ENCODE peak calls at places on chromosomes 3 and 15, in ten cellular contexts. I is HFF-Myc, J is fibroblast of lung, P is ovary, C is kidney epithelial cell, Y is GM06990, A is psoas muscle, O is BJ, S is fibroblast of mammary gland, M is AG04450. W is an unnamed sample.

GRCh38 chr3:130692455-130692854 is 54.2 kb downstream of the PIK3R4 start:
- DNase-seq in I (no peak), J (no peak), P (no peak), C (no peak), Y (no peak), A (no peak), O (no peak), S (no peak), M (no peak), W (no peak)

GRCh38 chr3:31793821-31794220 is 187.2 kb downstream of the OSBPL10 start:
- DNase-seq in I (no peak), J (no peak), P (no peak), C (no peak), Y (no peak), A (no peak), O (no peak), S (no peak), M (no peak), W (no peak)

GRCh38 chr3:142210144-142210543 is 15.2 kb downstream of the GK5 start:
- DNase-seq in I (no peak), J (no peak), P (no peak), C (no peak), Y (no peak), A (no peak), O (no peak), S (no peak), M (no peak), W (no peak)

GRCh38 chr3:151230644-151231043 is 27.6 kb upstream of the GPR171 start:
- DNase-seq in I (no peak), J (no peak), P (no peak), C (no peak), Y (peak; percentile 13), A (no peak), O (no peak), S (no peak), M (no peak), W (no peak)

GRCh38 chr3:108119398-108120109 is 28.7 kb upstream of the CD47 start:
- DNase-seq in I (no peak), J (no peak), P (no peak), C (no peak), Y (no peak), A (no peak), O (no peak), S (no peak), M (no peak), W (no peak)

GRCh38 chr3:172464306-172464705 is 16.1 kb upstream of the GHSR start:
- DNase-seq in I (no peak), J (no peak), P (no peak), C (no peak), Y (no peak), A (no peak), O (no peak), S (no peak), M (no peak), W (no peak)

GRCh38 chr3:30738605-30739004 is 132.2 kb downstream of the TGFBR2 start:
- DNase-seq in I (no peak), J (no peak), P (no peak), C (no peak), Y (no peak), A (no peak), O (no peak), S (no peak), M (no peak), W (no peak)

GRCh38 chr3:170154569-170155143 is 26.9 kb downstream of the PHC3 start:
- DNase-seq in I (no peak), J (no peak), P (no peak), C (no peak), Y (peak; percentile 48), A (no peak), O (no peak), S (no peak), M (no peak), W (no peak)

GRCh38 chr3:112497897-112498548 is 1.2 kb downstream of the BTLA start:
- DNase-seq in I (no peak), J (no peak), P (no peak), C (no peak), Y (no peak), A (no peak), O (no peak), S (no peak), M (no peak), W (no peak)

GRCh38 chr3:69008980-69009379 is 4.5 kb downstream of the EOGT start:
- DNase-seq in I (no peak), J (no peak), P (no peak), C (no peak), Y (no peak), A (no peak), O (no peak), S (no peak), M (no peak), W (no peak)
- H3K4me3 ChIP-seq in I (no peak overlapping the region), J (no peak overlapping the region), P (no peak overlapping the region), C (no peak overlapping the region), Y (no peak overlapping the region), A (no peak overlapping the region), O (no peak overlapping the region), S (no peak overlapping the region), M (no peak overlapping the region), W (no peak overlapping the region)

GRCh38 chr15:59020321-59020720 is 32.9 kb downstream of the RNF111 start:
- DNase-seq in I (no peak), J (no peak), P (no peak), C (no peak), Y (no peak), A (no peak), O (no peak), S (peak; percentile 10), M (no peak), W (no peak)

GRCh38 chr15:59028387-59028955 is 41.0 kb downstream of the RNF111 start:
- DNase-seq in I (no peak), J (no peak), P (no peak), C (no peak), Y (no peak), A (no peak), O (no peak), S (no peak), M (no peak), W (no peak)

GRCh38 chr15:59022188-59022587 is 34.7 kb downstream of the RNF111 start:
- DNase-seq in I (no peak), J (no peak), P (no peak), C (no peak), Y (no peak), A (no peak), O (no peak), S (no peak), M (no peak), W (no peak)

GRCh38 chr15:59029554-59029953 is 42.1 kb downstream of the RNF111 start:
- DNase-seq in I (no peak), J (no peak), P (no peak), C (no peak), Y (no peak), A (no peak), O (no peak), S (no peak), M (no peak), W (no peak)

GRCh38 chr15:59026207-59026606 is 38.7 kb downstream of the RNF111 start:
- DNase-seq in I (no peak), J (no peak), P (no peak), C (no peak), Y (no peak), A (no peak), O (no peak), S (no peak), M (no peak), W (no peak)
- TF ChIP-seq CTCF in I (no peak), J (no peak), P (no peak), C (no peak), Y (no peak), A (no peak), O (no peak), S (no peak), M (no peak), W (no peak)

DNA sequence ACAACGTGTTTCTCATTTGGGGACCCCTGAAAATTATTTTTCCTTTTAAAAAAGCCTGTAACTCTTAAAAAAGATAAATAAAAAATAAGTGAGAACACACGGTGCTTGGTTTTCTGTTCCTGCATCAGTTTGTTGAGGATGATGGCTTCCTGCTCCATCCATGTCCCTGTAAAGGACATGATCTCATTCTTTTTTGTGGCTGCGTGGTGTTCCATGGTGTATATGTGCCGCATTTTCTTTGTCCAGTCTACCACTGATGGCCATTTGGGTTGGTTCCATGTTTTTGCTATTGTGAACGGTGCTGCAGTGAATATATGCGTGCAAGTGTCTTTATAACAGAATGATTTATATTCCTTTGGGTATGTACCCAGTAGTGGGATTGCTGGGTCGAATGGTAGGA is 2.3 kb downstream of the TSPAN3 start:
- DNase-seq in I (no peak), J (no peak), P (no peak), C (no peak), Y (no peak), A (no peak), O (no peak), S (no peak), M (no peak), W (no peak)
- H3K4me3 ChIP-seq in I (no peak overlapping the region), J (no peak overlapping the region), P (no peak overlapping the region), C (no peak overlapping the region), Y (no peak overlapping the region), A (peak overlapping the region; percentile 94), O (no peak overlapping the region), S (no peak overlapping the region), M (no peak overlapping the region), W (no peak overlapping the region)

DNA sequence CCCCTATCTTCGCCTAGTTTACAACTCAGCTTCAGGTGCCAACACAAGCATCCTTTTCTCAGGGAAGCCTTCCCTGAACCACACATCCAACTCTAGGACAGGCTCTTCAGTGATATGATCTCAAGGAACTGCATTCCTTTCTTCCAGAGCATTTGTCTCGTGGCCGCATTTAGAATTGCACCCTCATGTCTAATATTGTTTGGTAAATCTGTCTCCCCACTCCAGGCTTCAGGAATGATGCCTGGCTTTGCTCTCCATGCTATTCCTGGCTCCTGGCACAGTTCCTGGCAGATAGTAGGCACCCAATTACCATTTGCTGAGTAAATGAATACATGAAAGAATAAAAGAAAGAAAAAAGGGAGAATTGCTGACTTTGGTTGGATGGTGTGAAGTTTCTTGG is 2.4 kb downstream of the CYP19A1 start:
- DNase-seq in I (no peak), J (no peak), P (no peak), C (no peak), Y (no peak), A (no peak), O (no peak), S (no peak), M (no peak), W (no peak)
- TF ChIP-seq CTCF in I (no peak), J (no peak), P (no peak), C (no peak), Y (no peak), A (no peak), O (no peak), S (no peak), M (no peak), W (no peak)

DNA sequence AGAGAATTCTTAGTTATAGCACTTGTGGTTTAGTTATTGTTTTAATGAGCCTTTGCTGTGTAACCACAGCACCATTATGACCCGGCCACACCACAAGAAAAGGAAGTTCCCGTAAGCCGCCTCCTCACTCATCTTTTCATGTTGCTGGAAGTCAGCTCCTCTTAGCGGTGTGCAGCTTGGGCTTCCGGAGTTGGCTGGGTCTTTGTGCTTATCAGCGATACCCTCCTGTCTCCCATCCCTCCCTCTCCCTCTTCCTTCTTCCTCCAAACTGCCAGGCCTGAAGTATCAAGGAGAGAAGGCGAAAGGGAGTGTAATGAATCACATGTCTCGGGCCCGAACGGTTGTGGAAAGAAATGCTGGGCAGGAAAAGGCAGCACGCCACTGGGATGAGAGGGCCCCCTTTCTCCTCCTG is 353.5 kb downstream of the MCTP2 start:
- DNase-seq in I (no peak), J (no peak), P (peak; percentile 22), C (peak; percentile 9), Y (peak; percentile 35), A (no peak), O (no peak), S (no peak), M (no peak), W (no peak)
- H3K4me3 ChIP-seq in I (no peak overlapping the region), J (no peak overlapping the region), P (no peak overlapping the region), C (no peak overlapping the region), Y (no peak overlapping the region), A (no peak overlapping the region), O (no peak overlapping the region), S (no peak overlapping the region), M (no peak overlapping the region), W (peak overlapping the region; percentile 9)